ENCODE peak calls at places on chromosome 16, in nine cellular contexts. K, V, P, W, C, G, H, Z and O are unnamed samples.

GRCh38 chr16:86383488-86384262 is 126.7 kb upstream of the FOXF1 start:
- DNase-seq in C (peak; percentile 60), V (no peak), W (peak; percentile 93), P (no peak), H (no peak), K (no peak), Z (no peak), G (no peak), O (no peak)

GRCh38 chr16:81804134-81804610 is 25.1 kb downstream of the PLCG2 start:
- DNase-seq in W (no peak), Z (no peak), C (no peak), H (no peak), V (no peak), G (no peak), P (no peak), K (no peak), O (no peak)

GRCh38 chr16:47461598-47462266 is 601 bp downstream of the PHKB start:
- DNase-seq in Z (peak; percentile 27), P (no peak), W (peak; percentile 48), H (no peak), K (peak; percentile 26), G (peak; percentile 68), V (no peak), C (peak; percentile 87), O (no peak)

GRCh38 chr16:86067936-86068335 is 169.0 kb downstream of the IRF8 start:
- DNase-seq in H (no peak), P (no peak), W (no peak), G (no peak), Z (no peak), V (no peak), C (no peak), K (no peak), O (no peak)

GRCh38 chr16:5541356-5541755 is 443.8 kb upstream of the EEF2KMT start:
- DNase-seq in K (no peak), P (no peak), G (no peak), V (no peak), Z (no peak), C (no peak), H (no peak), W (no peak), O (no peak)

GRCh38 chr16:81728435-81728834 is 50.7 kb upstream of the PLCG2 start:
- DNase-seq in V (no peak), Z (no peak), P (no peak), H (no peak), W (no peak), K (no peak), G (no peak), C (no peak), O (no peak)

GRCh38 chr16:66099261-66099660 is 267.2 kb upstream of the CDH5 start:
- DNase-seq in W (no peak), C (no peak), P (no peak), V (no peak), H (no peak), Z (no peak), K (no peak), G (no peak), O (no peak)

GRCh38 chr16:76897816-76898215 is 293.2 kb upstream of the MON1B start:
- DNase-seq in C (no peak), K (no peak), P (no peak), W (no peak), V (no peak), G (no peak), Z (no peak), H (no peak), O (no peak)

GRCh38 chr16:85151603-85152413 is 39.5 kb upstream of the CIBAR2 start:
- DNase-seq in H (peak; percentile 84), G (no peak), Z (peak; percentile 74), C (no peak), W (peak; percentile 78), V (peak; percentile 84), K (peak; percentile 65), P (peak; percentile 91), O (peak; percentile 76)

GRCh38 chr16:1771864-1772361 is 570 bp upstream of the NME3 start:
- DNase-seq in V (no peak), G (no peak), C (no peak), K (peak; percentile 16), W (no peak), H (no peak), P (no peak), Z (no peak), O (no peak)

GRCh38 chr16:566475-567361 is at the start of gene NHLRC4:
- DNase-seq in C (no peak), K (peak; percentile 78), W (peak; percentile 54), V (peak; percentile 92), G (peak; percentile 50), P (peak; percentile 81), H (peak; percentile 76), Z (peak; percentile 53), O (peak; percentile 92)

GRCh38 chr16:46736695-46737094 is 11.4 kb downstream of the MYLK3 start:
- DNase-seq in G (no peak), Z (no peak), K (no peak), C (no peak), V (no peak), W (no peak), P (no peak), H (no peak), O (peak; percentile 53)

GRCh38 chr16:46911038-46911437 is 26.9 kb downstream of the GPT2 start:
- DNase-seq in G (no peak), V (no peak), H (no peak), P (no peak), Z (no peak), C (no peak), W (no peak), K (no peak), O (no peak)

GRCh38 chr16:23134274-23134673 is 15.0 kb downstream of the USP31 start:
- DNase-seq in G (peak; percentile 75), P (peak; percentile 73), Z (no peak), K (peak; percentile 31), H (no peak), C (no peak), V (peak; percentile 38), W (no peak), O (peak; percentile 40)

GRCh38 chr16:87784812-87785211 is 19.0 kb upstream of the KLHDC4 start:
- DNase-seq in Z (no peak), G (peak; percentile 63), V (no peak), H (no peak), K (no peak), W (peak; percentile 35), C (no peak), P (no peak), O (peak; percentile 65)

GRCh38 chr16:87778830-87779579 is 13.2 kb upstream of the KLHDC4 start:
- DNase-seq in C (peak; percentile 99), P (peak; percentile 91), G (peak; percentile 88), H (peak; percentile 86), V (peak; percentile 84), W (peak; percentile 96), Z (peak; percentile 68), K (peak; percentile 93), O (peak; percentile 90)

GRCh38 chr16:87778476-87778829 is 12.7 kb upstream of the KLHDC4 start:
- DNase-seq in V (no peak), H (no peak), P (no peak), W (no peak), C (no peak), K (no peak), G (no peak), Z (no peak), O (no peak)

DNA sequence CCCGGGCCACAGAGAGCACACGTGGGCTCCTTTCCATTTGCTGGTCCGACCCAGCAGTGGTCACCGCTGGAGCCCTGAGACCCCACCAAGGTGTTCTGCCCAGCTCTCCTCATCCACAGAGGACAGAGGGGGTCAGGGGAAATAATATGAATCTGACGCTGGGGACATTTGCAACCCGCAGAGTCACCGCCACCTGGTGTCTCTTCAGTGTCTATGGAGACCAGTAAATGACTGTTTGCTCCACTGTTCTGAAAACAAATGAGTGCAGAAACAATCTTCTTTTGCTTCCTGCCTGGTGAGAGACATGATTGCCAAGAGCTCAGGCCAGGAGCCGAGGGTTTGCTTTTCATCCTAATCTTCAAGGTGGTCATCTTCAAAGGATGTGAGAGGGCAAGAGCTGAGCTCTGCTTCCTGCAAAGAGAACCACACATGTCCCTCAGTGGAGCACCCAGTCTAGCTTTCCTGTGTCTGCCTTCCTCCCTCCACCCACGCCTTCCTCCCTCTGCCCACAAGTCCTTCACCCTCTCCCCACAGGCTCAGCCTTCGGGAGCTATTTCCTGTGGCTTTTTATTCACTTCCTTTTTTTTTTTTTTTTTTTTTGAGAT is 14.7 kb upstream of the KLHDC4 start:
- DNase-seq in G (no peak), V (no peak), K (peak; percentile 49), C (no peak), H (no peak), W (peak; percentile 38), Z (no peak), P (peak; percentile 54), O (peak; percentile 30)
- H3K27ac ChIP-seq in G (no peak overlapping the region), V (no peak overlapping the region), K (peak overlapping the region; percentile 8), C (peak overlapping the region; percentile 96), H (no peak overlapping the region), W (no peak overlapping the region), Z (no peak overlapping the region), P (no peak overlapping the region), O (no peak overlapping the region)

DNA sequence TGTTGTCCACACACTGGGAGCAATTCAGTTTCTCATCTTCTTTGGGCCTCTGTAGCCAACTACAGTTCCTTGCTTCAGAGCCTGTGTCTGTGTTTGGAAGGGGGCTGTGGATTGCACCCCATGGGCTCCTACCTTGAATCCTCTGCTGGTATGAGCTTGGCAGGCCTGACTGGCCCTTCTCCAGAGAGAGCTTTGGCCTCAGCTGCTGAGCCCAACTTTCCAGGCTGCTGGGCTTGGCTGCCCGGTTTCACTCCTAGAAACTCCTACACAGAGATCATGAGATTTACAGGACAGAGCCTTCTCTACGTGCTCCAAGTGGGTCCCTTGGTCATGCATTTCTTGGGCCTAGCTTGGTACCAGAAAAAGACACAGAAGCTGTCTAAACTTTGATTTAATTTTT is 354.4 kb downstream of the SNX29 start:
- DNase-seq in H (peak; percentile 21), K (no peak), W (no peak), G (no peak), C (no peak), P (peak; percentile 58), V (no peak), Z (no peak), O (peak; percentile 60)
- H3K4me1 ChIP-seq in H (no peaks in the 10 kb centered on the region), K (peaks cover 18% of the 10 kb centered on the region), W (no peaks in the 10 kb centered on the region), G (no peaks in the 10 kb centered on the region), C (no peaks in the 10 kb centered on the region), P (peaks cover 11% of the 10 kb centered on the region), V (peaks cover 11% of the 10 kb centered on the region), Z (no peaks in the 10 kb centered on the region), O (peaks cover 7% of the 10 kb centered on the region)

GRCh38 chr16:3158498-3159314 is 23.9 kb downstream of the ZNF213 start:
- DNase-seq in G (peak; percentile 87), P (peak; percentile 82), V (peak; percentile 88), C (peak; percentile 94), K (peak; percentile 95), Z (peak; percentile 89), H (peak; percentile 87), W (peak; percentile 83), O (peak; percentile 69)
- TF ChIP-seq POLR2A in G (peak; percentile 43), P (no peak), V (peak; percentile 29), C (peak; percentile 6), K (peak; percentile 55), Z (peak; percentile 77), H (peak; percentile 65), W (peak; percentile 43), O (no peak)

DNA sequence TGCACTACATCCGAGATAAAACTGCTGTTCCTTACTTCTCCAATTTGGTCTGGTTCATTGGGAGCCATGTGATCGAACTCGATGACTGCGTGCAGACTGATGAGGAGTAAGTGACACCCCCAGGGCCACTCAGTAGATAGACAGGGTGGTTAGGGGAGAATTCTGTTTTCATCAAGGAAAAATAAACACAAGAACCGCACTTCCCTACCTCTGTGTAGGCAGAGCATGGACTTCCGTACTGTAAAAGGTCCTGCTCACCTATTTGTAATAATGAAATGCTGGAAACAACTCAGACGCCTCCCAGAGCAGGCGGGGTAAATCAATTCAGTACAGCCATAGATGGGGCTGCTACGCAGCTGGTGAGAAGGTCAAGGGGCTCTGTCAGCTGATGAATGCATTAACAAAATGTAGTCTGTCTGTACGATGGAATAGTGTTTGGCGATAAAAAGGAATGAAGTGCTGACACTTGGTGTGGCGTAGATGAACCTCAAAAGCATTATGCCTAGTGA is 28.6 kb downstream of the CLEC16A start:
- DNase-seq in C (no peak), G (no peak), P (no peak), V (no peak), W (no peak), Z (no peak), K (no peak), H (no peak), O (no peak)
- H3K27ac ChIP-seq in C (no peak overlapping the region), G (no peak overlapping the region), P (no peak overlapping the region), V (no peak overlapping the region), W (peak overlapping the region; percentile 77), Z (no peak overlapping the region), K (no peak overlapping the region), H (no peak overlapping the region), O (no peak overlapping the region)